ENCODE peak calls at places on chromosomes 5 and 9, in five cellular contexts. O is body of pancreas, H is tibial nerve, J is AG04449, A is dorsolateral prefrontal cortex. R is an unnamed sample.

GRCh38 chr9:90107021-90107771 is 502.4 kb downstream of the GADD45G start:
- DNase-seq in O (peak; percentile 91), H (no peak), J (no peak), A (no peak), R (no peak)

GRCh38 chr5:78985407-78986223 is 505 bp upstream of the ARSB start:
- DNase-seq in O (peak; percentile 62), H (no peak), J (no peak), A (no peak), R (peak; percentile 74)

GRCh38 chr5:172064358-172064757 is 57.9 kb upstream of the FBXW11 start:
- DNase-seq in O (no peak), H (no peak), J (no peak), A (no peak), R (no peak)

GRCh38 chr9:136010615-136011341 is 49.6 kb upstream of the UBAC1 start:
- DNase-seq in O (no peak), H (no peak), J (no peak), A (no peak), R (no peak)

GRCh38 chr9:32136700-32137339 is 247.6 kb upstream of the ACO1 start:
- DNase-seq in O (no peak), H (no peak), J (no peak), A (no peak), R (no peak)

GRCh38 chr9:107750741-107751521 is 261.4 kb upstream of the KLF4 start:
- DNase-seq in O (peak; percentile 82), H (peak; percentile 83), J (peak; percentile 96), A (peak; percentile 78), R (no peak)

GRCh38 chr9:124880501-124880900 is 18.6 kb downstream of the ARPC5L start:
- DNase-seq in O (no peak), H (no peak), J (no peak), A (no peak), R (no peak)

GRCh38 chr9:90925581-90926257 is 124.1 kb downstream of the SYK start:
- DNase-seq in O (no peak), H (no peak), J (peak; percentile 79), A (no peak), R (no peak)

GRCh38 chr5:65903581-65903980 is 22.8 kb upstream of the ERBIN start:
- DNase-seq in O (no peak), H (no peak), J (no peak), A (no peak), R (no peak)

GRCh38 chr5:65906256-65906655 is 20.1 kb upstream of the ERBIN start:
- DNase-seq in O (no peak), H (no peak), J (no peak), A (no peak), R (no peak)

GRCh38 chr5:65902104-65902503 is 24.3 kb upstream of the ERBIN start:
- DNase-seq in O (no peak), H (no peak), J (no peak), A (no peak), R (no peak)

GRCh38 chr5:65895891-65896290 is 30.5 kb upstream of the ERBIN start:
- DNase-seq in O (no peak), H (no peak), J (no peak), A (no peak), R (no peak)

GRCh38 chr5:65900746-65901145 is 25.6 kb upstream of the ERBIN start:
- DNase-seq in O (no peak), H (no peak), J (no peak), A (no peak), R (no peak)
- TF ChIP-seq CTCF in O (no peak), H (no peak), J (no peak), A (no peak), R (no peak)

DNA sequence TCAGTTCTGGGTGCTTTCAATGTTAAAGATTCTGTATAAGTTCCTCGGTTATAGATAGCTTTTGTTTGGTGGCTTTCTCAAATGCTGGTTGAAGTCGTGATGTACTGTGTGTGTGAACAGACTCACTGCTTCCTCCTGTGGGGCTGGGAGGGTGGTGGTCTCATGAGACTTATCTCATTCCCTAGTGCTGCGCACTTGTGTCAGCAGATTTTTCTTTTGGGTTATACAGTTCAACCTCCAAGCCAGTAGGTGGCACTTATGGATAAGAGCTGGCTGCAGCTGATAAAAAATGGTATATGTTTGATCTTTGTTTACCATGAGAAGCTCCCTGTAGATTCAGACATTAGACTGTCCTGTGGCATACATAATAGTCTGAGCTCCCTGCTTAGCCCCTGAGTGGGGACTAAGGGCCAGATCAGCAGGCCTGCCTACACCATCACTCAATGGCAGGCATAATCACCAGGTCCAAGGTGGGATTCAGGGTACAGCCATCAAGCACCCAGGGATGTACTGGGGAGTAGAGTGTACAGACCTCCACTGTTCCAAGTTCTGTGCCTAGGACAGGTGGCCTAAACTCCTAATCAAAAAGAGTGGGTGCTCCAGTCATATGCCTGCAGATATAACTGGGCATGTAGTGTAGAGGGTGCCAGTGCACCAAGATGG is 174.2 kb downstream of the OXCT1 start:
- DNase-seq in O (no peak), H (no peak), J (no peak), A (no peak), R (no peak)
- TF ChIP-seq CTCF in O (no peak), H (no peak), J (peak; percentile 11), A (no peak), R (peak; percentile 52)

GRCh38 chr9:127525426-127526188 is 74.3 kb downstream of the LRSAM1 start:
- DNase-seq in O (peak; percentile 53), H (no peak), J (no peak), A (no peak), R (no peak)
- TF ChIP-seq CTCF in O (peak; percentile 48), H (peak; percentile 34), J (peak; percentile 62), A (no peak), R (peak; percentile 70)

DNA sequence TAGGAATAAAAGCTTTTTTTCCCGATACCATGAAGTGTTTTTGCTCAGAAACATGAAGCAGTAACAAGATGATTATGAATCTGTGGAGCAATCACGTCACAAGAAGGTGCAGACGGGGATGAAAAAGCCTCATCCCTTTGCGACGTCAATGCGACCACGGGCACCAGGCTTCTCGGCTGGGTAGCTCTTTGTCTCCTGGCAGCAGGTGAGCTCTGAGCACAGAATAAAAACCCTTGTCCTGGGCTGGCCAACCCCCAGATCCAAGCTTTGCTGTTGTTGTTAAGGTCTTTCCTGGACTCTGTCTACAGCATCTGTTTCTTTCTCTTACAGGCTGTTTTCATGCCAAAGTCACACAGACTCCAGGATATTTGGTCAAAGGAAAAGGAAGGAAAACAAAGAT is 113.8 kb downstream of the ANKRD18B start:
- DNase-seq in O (no peak), H (no peak), J (no peak), A (no peak), R (no peak)
- TF ChIP-seq CTCF in O (no peak), H (no peak), J (no peak), A (no peak), R (no peak)

GRCh38 chr5:138594305-138595058 is 19.3 kb upstream of the HSPA9 start:
- DNase-seq in O (no peak), H (no peak), J (no peak), A (no peak), R (no peak)
- TF ChIP-seq CTCF in O (peak; percentile 23), H (no peak), J (peak; percentile 6), A (no peak), R (peak; percentile 45)

DNA sequence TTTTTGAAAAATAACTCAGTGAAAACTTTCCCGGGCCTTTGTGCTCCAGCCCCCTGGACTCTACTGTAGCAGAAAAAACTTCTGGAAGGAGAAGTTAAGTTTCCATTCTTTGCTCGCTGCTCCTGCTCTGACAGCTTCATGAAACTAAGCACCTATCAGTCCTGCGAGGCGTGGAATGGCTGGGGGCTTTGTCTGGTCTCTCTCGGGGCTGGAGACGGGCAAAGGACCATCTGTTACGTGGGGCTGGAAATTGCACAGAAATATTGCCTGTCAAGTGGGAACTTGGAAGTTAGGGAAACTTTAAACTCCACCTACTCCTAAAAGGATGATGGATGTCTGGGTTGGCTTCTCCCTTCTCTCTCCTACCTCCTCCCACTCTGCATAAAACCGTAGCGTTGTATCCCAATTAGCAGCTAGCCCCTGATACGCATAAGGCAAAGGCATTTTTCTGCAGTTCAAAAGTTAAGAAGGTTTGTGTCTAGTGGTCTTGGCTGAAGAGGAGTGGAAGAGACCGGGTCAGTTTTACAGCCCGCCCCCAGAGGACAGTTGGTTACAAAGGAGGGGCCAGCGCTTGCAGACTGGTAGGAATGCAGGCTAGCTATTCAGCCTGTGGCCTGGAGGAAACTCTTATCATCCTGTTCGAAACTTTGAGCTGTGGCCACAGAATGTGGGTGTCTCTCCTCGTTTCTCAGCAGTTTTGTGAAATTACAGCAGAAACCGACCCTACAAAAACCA is 1.2 kb downstream of the FBXL7 start:
- DNase-seq in O (peak; percentile 28), H (peak; percentile 26), J (no peak), A (no peak), R (no peak)
- TF ChIP-seq CTCF in O (no peak), H (no peak), J (peak; percentile 33), A (no peak), R (no peak)

GRCh38 chr5:155147222-155147621 is 133.7 kb downstream of the KIF4B start:
- DNase-seq in O (no peak), H (no peak), J (no peak), A (no peak), R (no peak)
- TF ChIP-seq CTCF in O (peak; percentile 14), H (peak; percentile 7), J (no peak), A (peak; percentile 48), R (no peak)